ENCODE peak calls at places on chromosome 7, in four cellular contexts. W is fibroblast of lung, Z is body of pancreas, P is HCEC 1CT. T is an unnamed sample.

GRCh38 chr7:129438839-129439640 is 4.8 kb downstream of the STRIP2 start:
- DNase-seq in Z (no peak), W (peak; percentile 76), P (peak; percentile 92), T (peak; percentile 77)

GRCh38 chr7:131300572-131301466 is 26.9 kb upstream of the MKLN1 start:
- DNase-seq in Z (no peak), W (peak; percentile 38), P (no peak), T (no peak)

GRCh38 chr7:100674441-100675407 is 1.2 kb downstream of the GNB2 start:
- DNase-seq in Z (no peak), P (peak; percentile 12), W (no peak), T (no peak)

GRCh38 chr7:50509459-50509858 is 55.7 kb downstream of the DDC start:
- DNase-seq in W (no peak), P (peak; percentile 19), Z (no peak), T (no peak)

GRCh38 chr7:155361363-155361680 is 63.6 kb downstream of the INSIG1 start:
- DNase-seq in W (no peak), Z (no peak), P (no peak), T (no peak)

GRCh38 chr7:84232653-84233052 is 38.1 kb upstream of the SEMA3A start:
- DNase-seq in W (peak; percentile 59), Z (no peak), P (peak; percentile 65), T (no peak)

GRCh38 chr7:88452648-88453047 is 146.0 kb upstream of the STEAP4 start:
- DNase-seq in Z (no peak), W (no peak), P (no peak), T (no peak)

GRCh38 chr7:156898938-156899337 is 6.0 kb upstream of the LMBR1 start:
- DNase-seq in P (no peak), Z (no peak), W (no peak), T (no peak)

GRCh38 chr7:81769891-81770818 is at the start of gene HGF:
- DNase-seq in W (peak; percentile 53), Z (peak; percentile 32), P (peak; percentile 82), T (no peak)

GRCh38 chr7:70353310-70353947 is 755.2 kb downstream of the AUTS2 start:
- DNase-seq in W (no peak), Z (no peak), P (no peak), T (no peak)

T was measured in keratinocyte.